ENCODE peak calls at places on chromosomes 6 and 20, in four cellular contexts. One of them, this sample, is unnamed. For H3K4me1, the result is how much of the 10 kb centered on the place peaks cover.

GRCh38 chr20:3671986-3672863 is 9.0 kb upstream of the GFRA4 start:
- DNase-seq in naive thymus-derived CD4-positive, alpha-beta T cell: no peak
- DNase-seq in mesendoderm: no peak
- DNase-seq in effector memory CD4-positive, alpha-beta T cell: no peak
- DNase-seq in this sample: no peak

GRCh38 chr6:29602564-29603361 is 17.8 kb downstream of the OR2H2 start:
- DNase-seq in naive thymus-derived CD4-positive, alpha-beta T cell: no peak
- DNase-seq in mesendoderm: peak
- DNase-seq in effector memory CD4-positive, alpha-beta T cell: no peak
- DNase-seq in this sample: no peak

GRCh38 chr6:151391021-151391470 is 313 bp downstream of the ZBTB2 start:
- DNase-seq in naive thymus-derived CD4-positive, alpha-beta T cell: peak
- DNase-seq in mesendoderm: peak
- DNase-seq in effector memory CD4-positive, alpha-beta T cell: peak
- DNase-seq in this sample: peak

GRCh38 chr6:8182857-8183256 is 80.5 kb upstream of the EEF1E1 start:
- DNase-seq in mesendoderm: no peak
- DNase-seq in naive thymus-derived CD4-positive, alpha-beta T cell: no peak
- DNase-seq in effector memory CD4-positive, alpha-beta T cell: no peak
- DNase-seq in this sample: no peak

GRCh38 chr20:709421-709820 is 33.8 kb upstream of the SCRT2 start:
- DNase-seq in mesendoderm: no peak
- DNase-seq in naive thymus-derived CD4-positive, alpha-beta T cell: no peak
- DNase-seq in effector memory CD4-positive, alpha-beta T cell: no peak
- DNase-seq in this sample: no peak

GRCh38 chr6:21360353-21360752 is 233.2 kb upstream of the SOX4 start:
- DNase-seq in effector memory CD4-positive, alpha-beta T cell: no peak
- DNase-seq in naive thymus-derived CD4-positive, alpha-beta T cell: no peak
- DNase-seq in mesendoderm: peak
- DNase-seq in this sample: no peak

GRCh38 chr6:79048611-79049010 is 29.4 kb downstream of the PHIP start:
- DNase-seq in mesendoderm: peak
- DNase-seq in effector memory CD4-positive, alpha-beta T cell: no peak
- DNase-seq in naive thymus-derived CD4-positive, alpha-beta T cell: no peak
- DNase-seq in this sample: no peak

GRCh38 chr6:140636237-140636636 is 1261.8 kb upstream of the CITED2 start:
- DNase-seq in naive thymus-derived CD4-positive, alpha-beta T cell: no peak
- DNase-seq in mesendoderm: no peak
- DNase-seq in effector memory CD4-positive, alpha-beta T cell: no peak
- DNase-seq in this sample: no peak

GRCh38 chr6:161584051-161584450 is 310.2 kb upstream of the AGPAT4 start:
- DNase-seq in naive thymus-derived CD4-positive, alpha-beta T cell: no peak
- DNase-seq in mesendoderm: no peak
- DNase-seq in effector memory CD4-positive, alpha-beta T cell: no peak
- DNase-seq in this sample: no peak

GRCh38 chr20:25247100-25247665 is 702 bp upstream of the PYGB start:
- DNase-seq in effector memory CD4-positive, alpha-beta T cell: no peak
- DNase-seq in mesendoderm: peak
- DNase-seq in naive thymus-derived CD4-positive, alpha-beta T cell: peak
- DNase-seq in this sample: peak

GRCh38 chr6:137661601-137662000 is 167.4 kb upstream of the OLIG3 start:
- DNase-seq in naive thymus-derived CD4-positive, alpha-beta T cell: peak
- DNase-seq in effector memory CD4-positive, alpha-beta T cell: peak
- DNase-seq in mesendoderm: peak
- DNase-seq in this sample: peak

GRCh38 chr20:50724851-50725721 is 6.3 kb upstream of the PARD6B start:
- DNase-seq in naive thymus-derived CD4-positive, alpha-beta T cell: no peak
- DNase-seq in effector memory CD4-positive, alpha-beta T cell: no peak
- DNase-seq in mesendoderm: peak
- DNase-seq in this sample: no peak

GRCh38 chr20:50551288-50551687 is 41.1 kb downstream of the PTPN1 start:
- DNase-seq in mesendoderm: no peak
- DNase-seq in naive thymus-derived CD4-positive, alpha-beta T cell: no peak
- DNase-seq in effector memory CD4-positive, alpha-beta T cell: no peak
- DNase-seq in this sample: peak

GRCh38 chr20:60808003-60808402 is 444.1 kb upstream of the CDH4 start:
- DNase-seq in naive thymus-derived CD4-positive, alpha-beta T cell: no peak
- DNase-seq in effector memory CD4-positive, alpha-beta T cell: no peak
- DNase-seq in mesendoderm: no peak
- DNase-seq in this sample: no peak

GRCh38 chr20:12022121-12022520 is 104.4 kb downstream of the BTBD3 start:
- DNase-seq in naive thymus-derived CD4-positive, alpha-beta T cell: no peak
- DNase-seq in mesendoderm: no peak
- DNase-seq in effector memory CD4-positive, alpha-beta T cell: no peak
- DNase-seq in this sample: no peak

GRCh38 chr6:166830185-166830890 is 126.0 kb downstream of the RNASET2 start:
- DNase-seq in mesendoderm: no peak
- DNase-seq in naive thymus-derived CD4-positive, alpha-beta T cell: no peak
- DNase-seq in effector memory CD4-positive, alpha-beta T cell: no peak
- DNase-seq in this sample: no peak

GRCh38 chr6:166558156-166559025 is 28.1 kb downstream of the RAMACL start:
- DNase-seq in effector memory CD4-positive, alpha-beta T cell: no peak
- DNase-seq in naive thymus-derived CD4-positive, alpha-beta T cell: no peak
- DNase-seq in mesendoderm: no peak
- DNase-seq in this sample: no peak

GRCh38 chr6:52632011-52632410 is 38.9 kb upstream of the TMEM14A start:
- DNase-seq in naive thymus-derived CD4-positive, alpha-beta T cell: no peak
- DNase-seq in mesendoderm: no peak
- DNase-seq in effector memory CD4-positive, alpha-beta T cell: no peak
- DNase-seq in this sample: no peak

GRCh38 chr6:149691201-149691600 is 26.7 kb downstream of the LATS1 start:
- DNase-seq in mesendoderm: no peak
- DNase-seq in effector memory CD4-positive, alpha-beta T cell: no peak
- DNase-seq in naive thymus-derived CD4-positive, alpha-beta T cell: no peak
- DNase-seq in this sample: no peak

GRCh38 chr6:43076093-43076927 is at the start of gene PTK7:
- DNase-seq in mesendoderm: peak
- DNase-seq in naive thymus-derived CD4-positive, alpha-beta T cell: peak
- DNase-seq in effector memory CD4-positive, alpha-beta T cell: no peak
- DNase-seq in this sample: no peak

GRCh38 chr6:26322645-26323482 is 42.1 kb upstream of the BTN3A2 start:
- DNase-seq in mesendoderm: peak
- DNase-seq in naive thymus-derived CD4-positive, alpha-beta T cell: peak
- DNase-seq in effector memory CD4-positive, alpha-beta T cell: no peak
- DNase-seq in this sample: peak

GRCh38 chr6:102075539-102075938 is 682.0 kb downstream of the GRIK2 start:
- DNase-seq in mesendoderm: no peak
- DNase-seq in naive thymus-derived CD4-positive, alpha-beta T cell: no peak
- DNase-seq in effector memory CD4-positive, alpha-beta T cell: no peak
- DNase-seq in this sample: no peak

GRCh38 chr6:13014551-13015378 is 298.2 kb downstream of the PHACTR1 start:
- DNase-seq in mesendoderm: peak
- DNase-seq in naive thymus-derived CD4-positive, alpha-beta T cell: no peak
- DNase-seq in effector memory CD4-positive, alpha-beta T cell: no peak
- DNase-seq in this sample: no peak

GRCh38 chr20:50776122-50776795 is 18.6 kb upstream of the BCAS4 start:
- DNase-seq in effector memory CD4-positive, alpha-beta T cell: no peak
- DNase-seq in naive thymus-derived CD4-positive, alpha-beta T cell: no peak
- DNase-seq in mesendoderm: no peak
- DNase-seq in this sample: no peak

GRCh38 chr6:111011360-111012142 is 29.7 kb downstream of the RPF2 start:
- DNase-seq in naive thymus-derived CD4-positive, alpha-beta T cell: peak
- DNase-seq in mesendoderm: peak
- DNase-seq in effector memory CD4-positive, alpha-beta T cell: no peak
- DNase-seq in this sample: peak

GRCh38 chr20:24350923-24351368 is 118.5 kb upstream of the SYNDIG1 start:
- DNase-seq in mesendoderm: no peak
- DNase-seq in naive thymus-derived CD4-positive, alpha-beta T cell: no peak
- DNase-seq in effector memory CD4-positive, alpha-beta T cell: no peak
- DNase-seq in this sample: no peak

GRCh38 chr6:29112135-29112534 is 4.3 kb downstream of the OR2J3 start:
- DNase-seq in effector memory CD4-positive, alpha-beta T cell: no peak
- DNase-seq in naive thymus-derived CD4-positive, alpha-beta T cell: no peak
- DNase-seq in mesendoderm: peak
- DNase-seq in this sample: no peak

GRCh38 chr6:144415014-144415413 is 129.9 kb downstream of the UTRN start:
- DNase-seq in effector memory CD4-positive, alpha-beta T cell: no peak
- DNase-seq in naive thymus-derived CD4-positive, alpha-beta T cell: no peak
- DNase-seq in mesendoderm: no peak
- DNase-seq in this sample: no peak

GRCh38 chr20:32538526-32538918 is 46.6 kb downstream of the NOL4L start:
- DNase-seq in naive thymus-derived CD4-positive, alpha-beta T cell: peak
- DNase-seq in mesendoderm: peak
- DNase-seq in effector memory CD4-positive, alpha-beta T cell: peak
- DNase-seq in this sample: peak
- H3K4me1 ChIP-seq in naive thymus-derived CD4-positive, alpha-beta T cell: half or more
- H3K4me1 ChIP-seq in mesendoderm: under half
- H3K4me1 ChIP-seq in effector memory CD4-positive, alpha-beta T cell: half or more
- H3K4me1 ChIP-seq in this sample: half or more

GRCh38 chr20:17688965-17689364 is 6.9 kb upstream of the RRBP1 start:
- DNase-seq in mesendoderm: no peak
- DNase-seq in effector memory CD4-positive, alpha-beta T cell: no peak
- DNase-seq in naive thymus-derived CD4-positive, alpha-beta T cell: no peak
- DNase-seq in this sample: no peak
- H3K4me1 ChIP-seq in mesendoderm: under half
- H3K4me1 ChIP-seq in effector memory CD4-positive, alpha-beta T cell: under half
- H3K4me1 ChIP-seq in naive thymus-derived CD4-positive, alpha-beta T cell: under half
- H3K4me1 ChIP-seq in this sample: under half

DNA sequence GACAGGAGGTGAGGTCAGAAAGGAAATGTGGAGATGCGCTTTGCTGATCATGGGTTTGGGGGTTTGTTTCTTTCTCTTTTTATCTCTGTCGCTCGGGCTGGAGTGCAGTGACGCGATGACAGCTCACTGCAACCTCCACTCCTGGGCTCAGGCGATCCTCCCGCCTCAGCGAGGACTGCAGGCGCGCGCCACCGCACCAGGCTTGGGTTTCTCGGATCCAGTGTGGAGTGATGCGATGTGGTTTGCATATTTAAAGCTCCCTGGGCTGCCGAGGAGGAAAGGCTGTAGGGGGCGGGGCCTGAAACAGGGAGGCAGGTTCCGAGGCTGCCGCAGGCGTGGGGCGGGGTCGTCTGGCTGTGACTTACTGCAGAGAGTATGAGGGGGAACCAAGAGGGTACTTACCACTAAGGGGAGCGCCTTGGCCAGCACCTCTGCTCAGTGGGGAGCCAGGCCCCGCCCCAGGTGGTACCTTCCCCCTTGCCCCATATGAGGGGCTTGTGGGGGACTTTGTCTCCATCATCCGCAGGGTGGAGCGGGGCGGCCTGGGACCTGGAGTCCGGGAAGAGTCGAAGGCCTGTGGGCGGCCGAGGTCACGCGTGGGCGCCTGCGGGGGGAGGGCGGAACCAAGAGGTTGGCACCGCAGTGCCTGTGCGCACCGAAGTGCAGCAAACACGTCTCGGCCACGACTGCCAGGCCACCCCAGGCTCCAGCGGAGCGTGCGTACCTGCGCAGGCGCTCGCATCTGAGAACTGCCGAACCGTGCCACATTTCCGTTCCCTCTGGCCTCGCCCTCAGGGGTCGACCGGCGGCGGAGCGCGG is 12.7 kb upstream of the BAK1 start:
- DNase-seq in effector memory CD4-positive, alpha-beta T cell: no peak
- DNase-seq in mesendoderm: peak
- DNase-seq in naive thymus-derived CD4-positive, alpha-beta T cell: peak
- DNase-seq in this sample: peak
- H3K4me1 ChIP-seq in effector memory CD4-positive, alpha-beta T cell: under half
- H3K4me1 ChIP-seq in mesendoderm: under half
- H3K4me1 ChIP-seq in naive thymus-derived CD4-positive, alpha-beta T cell: under half
- H3K4me1 ChIP-seq in this sample: under half

GRCh38 chr6:34671801-34672656 is 24.5 kb downstream of the ILRUN start:
- DNase-seq in naive thymus-derived CD4-positive, alpha-beta T cell: peak
- DNase-seq in effector memory CD4-positive, alpha-beta T cell: peak
- DNase-seq in mesendoderm: no peak
- DNase-seq in this sample: peak

GRCh38 chr6:34672657-34673043 is 23.9 kb downstream of the ILRUN start:
- DNase-seq in effector memory CD4-positive, alpha-beta T cell: no peak
- DNase-seq in mesendoderm: no peak
- DNase-seq in naive thymus-derived CD4-positive, alpha-beta T cell: no peak
- DNase-seq in this sample: no peak

GRCh38 chr6:34671362-34671761 is 25.2 kb downstream of the ILRUN start:
- DNase-seq in naive thymus-derived CD4-positive, alpha-beta T cell: no peak
- DNase-seq in mesendoderm: no peak
- DNase-seq in effector memory CD4-positive, alpha-beta T cell: no peak
- DNase-seq in this sample: no peak

GRCh38 chr6:34674268-34674639 is 22.3 kb downstream of the ILRUN start:
- DNase-seq in naive thymus-derived CD4-positive, alpha-beta T cell: no peak
- DNase-seq in mesendoderm: no peak
- DNase-seq in effector memory CD4-positive, alpha-beta T cell: no peak
- DNase-seq in this sample: no peak

DNA sequence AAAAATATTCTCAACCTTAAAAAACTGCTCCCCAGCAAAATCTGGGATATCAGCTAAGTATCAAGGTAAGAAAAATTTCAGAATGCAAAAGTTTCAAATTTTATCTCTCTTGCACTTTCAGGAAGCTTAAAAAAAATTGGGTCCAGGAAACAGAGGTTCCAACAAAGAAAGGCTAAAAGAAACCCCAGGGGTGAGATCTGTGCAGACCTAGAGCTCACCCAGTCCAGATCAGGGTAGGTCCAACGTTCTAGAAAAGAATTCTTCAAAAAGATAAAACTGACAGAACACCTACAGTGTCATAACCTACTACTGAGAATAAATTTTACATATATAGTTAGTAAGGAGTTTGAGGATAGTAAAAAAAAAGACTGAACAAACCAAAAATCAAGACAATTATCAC is 23.5 kb downstream of the ILRUN start:
- DNase-seq in naive thymus-derived CD4-positive, alpha-beta T cell: no peak
- DNase-seq in mesendoderm: no peak
- DNase-seq in effector memory CD4-positive, alpha-beta T cell: no peak
- DNase-seq in this sample: peak
- H3K4me1 ChIP-seq in naive thymus-derived CD4-positive, alpha-beta T cell: under half
- H3K4me1 ChIP-seq in mesendoderm: under half
- H3K4me1 ChIP-seq in effector memory CD4-positive, alpha-beta T cell: under half
- H3K4me1 ChIP-seq in this sample: half or more

GRCh38 chr20:44180814-44181213 is 6.2 kb downstream of the JPH2 start:
- DNase-seq in mesendoderm: peak
- DNase-seq in naive thymus-derived CD4-positive, alpha-beta T cell: no peak
- DNase-seq in effector memory CD4-positive, alpha-beta T cell: no peak
- DNase-seq in this sample: no peak
- H3K4me1 ChIP-seq in mesendoderm: under half
- H3K4me1 ChIP-seq in naive thymus-derived CD4-positive, alpha-beta T cell: under half
- H3K4me1 ChIP-seq in effector memory CD4-positive, alpha-beta T cell: under half
- H3K4me1 ChIP-seq in this sample: under half